ENCODE peak calls at places on chromosomes 5 and 9, in four cellular contexts. H, D, J and B are unnamed samples.

GRCh38 chr5:13648822-13649221 is 295.7 kb downstream of the DNAH5 start:
- DNase-seq in H (no peak), D (no peak), J (no peak), B (no peak)

GRCh38 chr9:72494051-72494450 is 27.4 kb upstream of the TMC1 start:
- DNase-seq in H (no peak), D (no peak), J (no peak), B (no peak)

GRCh38 chr9:116566677-116567488 is 120.2 kb upstream of the TRIM32 start:
- DNase-seq in H (no peak), D (no peak), J (peak), B (peak)

GRCh38 chr9:76161546-76161945 is 232.7 kb downstream of the RFK start:
- DNase-seq in H (no peak), D (no peak), J (peak), B (no peak)

GRCh38 chr9:136564379-136564988 is 18.6 kb upstream of the NOTCH1 start:
- DNase-seq in H (no peak), D (no peak), J (peak), B (no peak)

GRCh38 chr5:9545959-9546851 is at the start of gene SEMA5A:
- DNase-seq in H (no peak), D (peak), J (peak), B (no peak)

GRCh38 chr9:84694248-84694647 is 24.7 kb downstream of the NTRK2 start:
- DNase-seq in H (no peak), D (no peak), J (no peak), B (no peak)

GRCh38 chr5:168596927-168597326 is 17.8 kb upstream of the PANK3 start:
- DNase-seq in H (no peak), D (no peak), J (no peak), B (no peak)

GRCh38 chr9:19119801-19120440 is 7.4 kb downstream of the PLIN2 start:
- DNase-seq in H (no peak), D (no peak), J (no peak), B (no peak)

GRCh38 chr9:19120846-19121245 is 6.4 kb downstream of the PLIN2 start:
- DNase-seq in H (no peak), D (no peak), J (no peak), B (no peak)

GRCh38 chr9:19127881-19128719 is 808 bp upstream of the PLIN2 start:
- DNase-seq in H (no peak), D (peak), J (peak), B (no peak)

GRCh38 chr9:19122490-19123042 is 4.7 kb downstream of the PLIN2 start:
- DNase-seq in H (no peak), D (no peak), J (no peak), B (no peak)

GRCh38 chr9:19124430-19124793 is 2.9 kb downstream of the PLIN2 start:
- DNase-seq in H (no peak), D (no peak), J (no peak), B (no peak)
- H3K4me3 ChIP-seq in H (no peak), D (no peak), J (no peak), B (peak)

DNA sequence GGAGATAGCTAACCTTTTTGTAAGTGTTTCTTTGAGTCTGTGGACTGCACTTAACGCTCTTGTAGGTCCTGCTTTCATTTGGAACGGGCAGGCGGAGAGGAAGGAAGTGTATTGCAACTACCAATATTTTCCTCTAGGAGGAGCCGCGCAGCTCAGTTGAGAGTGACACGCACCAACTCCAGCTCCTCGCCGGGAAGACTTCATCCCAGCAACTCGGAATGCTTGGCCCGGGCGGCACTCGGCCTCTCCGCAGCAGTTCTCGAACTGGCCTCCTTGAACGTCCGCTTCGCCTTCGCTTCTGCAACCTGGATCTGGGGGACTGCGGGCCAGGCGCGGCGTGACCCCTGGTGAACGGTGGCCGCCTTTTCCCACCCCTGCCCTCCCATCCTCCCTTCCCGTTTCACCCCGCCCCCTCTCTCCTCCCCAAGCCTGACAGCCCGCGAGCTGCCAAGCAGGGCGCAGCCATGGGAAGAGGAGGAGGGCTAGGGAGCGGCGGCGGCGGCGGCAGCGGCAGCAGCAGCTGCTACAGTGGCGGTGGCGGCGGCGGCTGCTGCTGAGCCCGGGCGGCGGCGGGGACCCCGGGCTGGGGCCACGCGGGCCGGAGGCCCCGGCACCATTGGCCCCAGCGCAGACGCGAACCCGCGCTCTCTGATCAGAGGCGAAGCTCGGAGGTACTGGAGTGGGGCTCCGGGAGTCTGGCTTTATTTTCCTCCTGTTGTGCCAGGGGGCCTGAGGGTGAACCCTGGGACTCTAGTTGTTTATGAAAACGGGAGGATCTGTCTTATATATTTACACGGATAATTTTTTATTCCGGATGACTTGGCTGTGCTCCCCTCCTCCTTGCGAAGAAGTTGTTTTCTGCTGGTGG is at the start of gene GHR:
- DNase-seq in H (no peak), D (peak), J (peak), B (peak)
- TF ChIP-seq CTCF in H (no peak), D (peak), J (peak), B (peak)

GRCh38 chr9:29214702-29215248 is 1641.5 kb upstream of the C9orf72 start:
- DNase-seq in H (no peak), D (no peak), J (no peak), B (no peak)
- H3K4me3 ChIP-seq in H (no peak), D (peak), J (peak), B (peak)

GRCh38 chr5:133612021-133612860 is at the start of gene FSTL4:
- DNase-seq in H (no peak), D (no peak), J (no peak), B (no peak)
- TF ChIP-seq CTCF in H (no peak), D (no peak), J (no peak), B (no peak)

DNA sequence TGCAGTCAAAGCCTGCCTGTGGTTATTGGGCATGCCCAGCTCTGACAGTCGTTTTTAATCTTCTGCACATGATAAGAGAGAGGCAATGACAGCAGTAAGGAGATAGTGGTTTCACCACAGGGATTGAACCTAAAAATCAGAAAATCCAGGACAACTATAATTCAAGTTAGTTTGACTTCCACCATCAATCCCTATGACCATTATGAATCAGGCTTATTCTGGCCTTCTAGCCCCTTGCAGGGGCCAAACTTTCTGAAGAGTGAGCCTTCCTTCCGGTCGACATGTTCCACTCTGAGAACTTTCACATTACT is 782.9 kb upstream of the NUDT12 start:
- DNase-seq in H (no peak), D (no peak), J (no peak), B (no peak)
- H3K4me3 ChIP-seq in H (no peak), D (no peak), J (no peak), B (no peak)

DNA sequence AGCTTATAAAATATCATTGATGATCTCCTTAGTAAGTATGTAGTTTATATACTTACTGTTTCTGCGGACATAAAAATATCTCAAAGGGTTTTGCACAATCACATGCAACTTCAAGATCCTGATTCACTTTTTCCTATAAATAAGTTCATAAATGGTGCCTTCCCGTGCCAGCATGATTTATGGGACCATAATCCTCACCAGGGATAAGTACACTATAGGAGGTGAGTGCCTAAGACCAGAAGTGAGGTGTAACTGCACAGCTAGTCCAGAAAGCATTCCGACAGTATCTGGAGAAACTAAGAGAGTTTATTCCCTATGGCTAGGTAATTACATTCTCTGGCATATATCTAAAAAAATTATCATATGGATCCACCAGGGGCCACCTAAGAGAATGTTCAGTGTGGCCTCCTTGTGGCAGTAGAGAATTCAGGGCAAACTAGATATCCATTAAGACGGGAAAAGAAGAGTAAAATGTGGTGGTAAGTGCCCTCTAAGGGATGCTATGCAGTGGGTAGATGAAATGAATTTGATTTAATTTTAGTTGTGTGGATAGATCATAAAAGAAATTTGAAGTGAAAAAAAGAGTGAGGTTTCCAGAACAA is 402.5 kb upstream of the SLC24A2 start:
- DNase-seq in H (no peak), D (no peak), J (no peak), B (no peak)
- TF ChIP-seq CTCF in H (peak), D (no peak), J (no peak), B (peak)

GRCh38 chr9:826500-827280 is 14.8 kb upstream of the DMRT1 start:
- DNase-seq in H (no peak), D (no peak), J (no peak), B (no peak)
- H3K4me3 ChIP-seq in H (no peak), D (no peak), J (no peak), B (no peak)

GRCh38 chr5:123423278-123424149 is at the start of gene CEP120:
- DNase-seq in H (peak), D (peak), J (peak), B (peak)
- TF ChIP-seq CTCF in H (peak), D (peak), J (peak), B (peak)

GRCh38 chr9:14719231-14719923 is 3.2 kb downstream of the CER1 start:
- DNase-seq in H (no peak), D (no peak), J (no peak), B (no peak)
- H3K4me3 ChIP-seq in H (no peak), D (no peak), J (no peak), B (no peak)

DNA sequence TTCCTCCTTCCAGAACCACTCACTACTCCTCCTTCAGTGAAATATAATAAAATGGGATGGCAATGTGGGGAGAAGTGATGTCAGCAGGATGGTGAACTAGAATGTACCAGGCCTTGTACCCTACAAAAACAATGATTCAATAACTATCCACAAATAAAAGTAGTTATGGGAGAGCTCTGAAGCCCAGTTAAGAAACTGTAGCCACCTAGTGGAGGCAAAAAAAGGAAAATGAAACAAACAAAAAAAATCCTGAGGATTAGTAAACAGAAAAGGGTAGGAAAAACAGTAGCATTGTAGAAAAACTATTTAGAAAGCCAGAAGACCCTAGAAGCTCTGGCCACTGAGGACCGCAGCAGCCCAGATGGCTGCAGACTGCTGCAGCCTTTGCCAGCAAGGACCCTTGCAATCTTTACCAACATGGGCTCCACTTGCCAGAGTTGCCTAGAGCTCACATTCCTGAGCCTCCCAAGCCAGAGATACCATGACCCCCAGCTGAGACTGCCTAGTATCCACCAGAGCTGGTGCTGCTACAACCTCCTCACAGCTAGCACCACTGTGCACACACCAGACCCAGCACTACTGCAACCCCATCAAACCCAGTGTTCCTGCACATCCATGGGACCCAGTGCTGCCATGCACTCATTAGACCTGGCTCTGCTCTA is 259.7 kb upstream of the MSX2 start:
- DNase-seq in H (no peak), D (no peak), J (no peak), B (no peak)
- TF ChIP-seq CTCF in H (peak), D (no peak), J (peak), B (peak)